ENCODE peak calls at places on chromosomes 1 and 21, in seven cellular contexts. O is IMR-90, F is neuronal stem cell, U is H1, X is H9, H is mesendoderm, G is mesenchymal stem cell. K is an unnamed sample.

GRCh38 chr1:205504311-205505075 is at the start of gene CDK18:
- DNase-seq in H (peak), U (peak), O (no peak), G (peak), F (peak), X (peak), K (peak)

GRCh38 chr1:21289700-21290545 is at the start of gene ECE1:
- DNase-seq in X (peak), O (no peak), G (peak), U (peak), F (no peak), H (peak), K (peak)

GRCh38 chr21:45735259-45736000 is 91.9 kb downstream of the PCBP3 start:
- DNase-seq in X (no peak), O (no peak), F (no peak), U (no peak), H (no peak), G (no peak), K (no peak)

GRCh38 chr1:64766385-64766784 is 21.5 kb downstream of the RAVER2 start:
- DNase-seq in O (peak), F (no peak), U (no peak), H (no peak), G (peak), X (no peak), K (peak)

GRCh38 chr1:15272009-15272781 is 25.2 kb downstream of the FHAD1 start:
- DNase-seq in O (peak), G (peak), H (peak), F (peak), U (peak), X (peak), K (peak)

GRCh38 chr1:109261006-109261405 is 11.7 kb downstream of the CELSR2 start:
- DNase-seq in X (no peak), H (no peak), O (no peak), U (no peak), G (no peak), F (no peak), K (no peak)

GRCh38 chr1:42720868-42721267 is 19.2 kb downstream of the CLDN19 start:
- DNase-seq in O (no peak), H (no peak), X (no peak), G (no peak), U (no peak), F (no peak), K (no peak)

GRCh38 chr1:116138277-116138792 is 27.1 kb downstream of the MAB21L3 start:
- DNase-seq in F (no peak), X (no peak), U (no peak), H (no peak), G (no peak), O (no peak), K (no peak)

GRCh38 chr21:22575165-22575584 is 1577.0 kb downstream of the NCAM2 start:
- DNase-seq in X (peak), U (peak), H (peak), G (no peak), O (no peak), F (peak), K (peak)

GRCh38 chr1:109979489-109980091 is 5.0 kb upstream of the AHCYL1 start:
- DNase-seq in X (no peak), G (peak), O (peak), F (no peak), H (no peak), U (no peak), K (no peak)

GRCh38 chr1:201877877-201878339 is 10.8 kb upstream of the SHISA4 start:
- DNase-seq in F (peak), G (peak), H (peak), O (peak), U (peak), X (no peak), K (peak)

GRCh38 chr1:118254001-118254400 is 69.0 kb upstream of the SPAG17 start:
- DNase-seq in U (no peak), O (no peak), H (no peak), X (no peak), G (no peak), F (no peak), K (peak)

GRCh38 chr1:204408074-204408507 is 3.5 kb downstream of the PPP1R15B start:
- DNase-seq in O (peak), X (no peak), H (no peak), F (no peak), G (peak), U (peak), K (no peak)

GRCh38 chr1:37032660-37033354 is 1.5 kb downstream of the GRIK3 start:
- DNase-seq in U (peak), F (no peak), X (peak), G (no peak), H (peak), O (no peak), K (no peak)

GRCh38 chr1:236497908-236498307 is 25.9 kb upstream of the LGALS8 start:
- DNase-seq in U (no peak), X (no peak), G (no peak), H (no peak), F (no peak), O (no peak), K (no peak)

GRCh38 chr1:230382060-230382491 is 44.1 kb downstream of the PGBD5 start:
- DNase-seq in X (peak), O (no peak), U (peak), G (no peak), F (no peak), H (peak), K (peak)

GRCh38 chr1:40866408-40866788 is 4.2 kb upstream of the CITED4 start:
- DNase-seq in F (no peak), X (no peak), U (no peak), O (peak), H (peak), G (peak), K (peak)

GRCh38 chr1:59971464-59971911 is 44.9 kb upstream of the CYP2J2 start:
- DNase-seq in F (peak), X (peak), U (peak), G (peak), H (peak), O (peak), K (peak)

GRCh38 chr1:22971161-22972062 is 1.3 kb downstream of the LACTBL1 start:
- DNase-seq in F (no peak), X (no peak), H (peak), U (no peak), G (no peak), O (peak), K (peak)

GRCh38 chr1:241362350-241362749 is 5.3 kb upstream of the RGS7 start:
- DNase-seq in O (no peak), F (no peak), X (no peak), H (peak), U (no peak), G (no peak), K (no peak)

GRCh38 chr1:148290881-148291280 is 138.8 kb upstream of the NBPF11 start:
- DNase-seq in H (no peak), F (no peak), O (no peak), X (no peak), G (no peak), U (no peak), K (no peak)

GRCh38 chr21:45981154-45981606 is 390 bp upstream of the COL6A1 start:
- DNase-seq in G (peak), X (peak), F (peak), H (peak), O (peak), U (peak), K (peak)

GRCh38 chr1:150642296-150642695 is 12.9 kb upstream of the ENSA start:
- DNase-seq in G (no peak), H (peak), O (no peak), F (no peak), X (no peak), U (no peak), K (no peak)

GRCh38 chr1:57319165-57319564 is 104.7 kb downstream of the DAB1 start:
- DNase-seq in H (peak), G (peak), U (no peak), F (no peak), X (no peak), O (peak), K (no peak)

GRCh38 chr1:214031267-214031650 is 43.5 kb downstream of the PROX1 start:
- DNase-seq in H (peak), X (peak), F (peak), G (no peak), O (no peak), U (no peak), K (no peak)

GRCh38 chr1:167056529-167057296 is 33.5 kb downstream of the GPA33 start:
- DNase-seq in O (no peak), X (peak), H (peak), G (peak), F (no peak), U (no peak), K (no peak)

GRCh38 chr1:51650198-51650597 is 33.3 kb downstream of the OSBPL9 start:
- DNase-seq in H (no peak), U (no peak), G (no peak), X (no peak), F (no peak), O (peak), K (no peak)

GRCh38 chr1:237671935-237672334 is 218.8 kb downstream of the ZP4 start:
- DNase-seq in X (no peak), U (no peak), H (no peak), G (no peak), O (no peak), F (no peak), K (no peak)

GRCh38 chr1:234833118-234833517 is 223.1 kb upstream of the IRF2BP2 start:
- DNase-seq in G (no peak), F (no peak), H (no peak), X (no peak), O (no peak), U (no peak), K (no peak)

GRCh38 chr1:48688102-48688760 is 88.5 kb downstream of the BEND5 start:
- DNase-seq in O (no peak), G (peak), U (no peak), F (no peak), H (peak), X (no peak), K (peak)

GRCh38 chr1:245039196-245039595 is 115.6 kb upstream of the KIF26B start:
- DNase-seq in U (no peak), X (no peak), O (no peak), F (no peak), G (no peak), H (no peak), K (no peak)

GRCh38 chr1:151156515-151156819 is at the start of gene TNFAIP8L2:
- DNase-seq in U (no peak), H (peak), F (no peak), G (no peak), O (no peak), X (peak), K (peak)

GRCh38 chr21:34100789-34101188 is 27.4 kb downstream of the MRPS6 start:
- DNase-seq in U (no peak), H (no peak), G (peak), O (peak), X (no peak), F (no peak), K (no peak)

GRCh38 chr1:79042117-79042516 is 35.6 kb upstream of the ADGRL4 start:
- DNase-seq in X (no peak), F (no peak), U (no peak), H (peak), O (peak), G (peak), K (no peak)

GRCh38 chr1:17438176-17438976 is 1.1 kb downstream of the RCC2 start:
- DNase-seq in F (peak), X (peak), O (peak), U (peak), G (peak), H (peak), K (no peak)

GRCh38 chr1:46153228-46153627 is 20.8 kb upstream of the PIK3R3 start:
- DNase-seq in G (no peak), F (no peak), O (peak), U (no peak), H (no peak), X (no peak), K (no peak)
- H2BK5ac ChIP-seq in G (no peak), F (no peak), O (no peak), U (no peak), H (no peak), X (no peak), K (no peak)

GRCh38 chr1:25467193-25467592 is 36.5 kb downstream of the MACO1 start:
- DNase-seq in H (no peak), U (no peak), O (no peak), X (no peak), G (no peak), F (no peak), K (no peak)

GRCh38 chr1:25467616-25468015 is 36.9 kb downstream of the MACO1 start:
- DNase-seq in U (no peak), O (no peak), H (no peak), F (no peak), X (no peak), G (no peak), K (no peak)

GRCh38 chr1:25472494-25472893 is 41.8 kb downstream of the MACO1 start:
- DNase-seq in X (no peak), U (no peak), F (no peak), H (no peak), O (no peak), G (no peak), K (no peak)

GRCh38 chr1:25469177-25469576 is 38.5 kb downstream of the MACO1 start:
- DNase-seq in X (no peak), U (no peak), H (no peak), G (peak), O (peak), F (no peak), K (peak)

DNA sequence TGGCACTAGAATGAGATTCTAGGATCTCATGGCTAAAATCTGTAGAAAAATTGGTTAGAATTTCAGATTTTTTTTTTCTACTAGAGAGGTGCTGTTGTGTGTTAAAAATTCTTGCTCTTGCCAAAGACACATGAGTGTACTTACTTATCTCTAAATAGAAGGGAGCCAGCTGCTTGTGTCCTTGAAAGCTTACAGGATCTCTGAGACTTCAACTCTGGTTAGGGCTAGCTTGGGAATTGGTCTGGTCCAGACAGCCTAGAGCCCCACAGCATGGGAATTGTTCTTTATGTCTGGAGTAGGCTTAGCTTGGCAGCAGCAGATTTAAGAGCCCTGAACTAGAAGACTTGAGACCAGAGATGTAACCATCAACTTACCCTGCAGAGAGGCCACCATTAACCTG is 37.3 kb downstream of the MACO1 start:
- DNase-seq in F (no peak), G (peak), O (peak), U (no peak), X (no peak), H (no peak), K (no peak)
- H3K18ac ChIP-seq in F (no peak), G (no peak), O (no peak), U (no peak), X (no peak), H (no peak), K (no peak)

GRCh38 chr1:1385931-1386330 is 10.9 kb upstream of the AURKAIP1 start:
- DNase-seq in F (no peak), H (no peak), X (no peak), G (no peak), O (no peak), U (no peak), K (no peak)

GRCh38 chr1:1376551-1377226 is 1.7 kb upstream of the AURKAIP1 start:
- DNase-seq in O (no peak), U (no peak), F (no peak), H (no peak), G (no peak), X (no peak), K (no peak)

GRCh38 chr1:1377540-1378205 is 2.7 kb upstream of the AURKAIP1 start:
- DNase-seq in H (no peak), U (no peak), G (no peak), F (no peak), X (no peak), O (no peak), K (no peak)

GRCh38 chr1:1381294-1381693 is 6.3 kb upstream of the AURKAIP1 start:
- DNase-seq in X (no peak), U (no peak), G (no peak), F (no peak), O (no peak), H (no peak), K (no peak)

DNA sequence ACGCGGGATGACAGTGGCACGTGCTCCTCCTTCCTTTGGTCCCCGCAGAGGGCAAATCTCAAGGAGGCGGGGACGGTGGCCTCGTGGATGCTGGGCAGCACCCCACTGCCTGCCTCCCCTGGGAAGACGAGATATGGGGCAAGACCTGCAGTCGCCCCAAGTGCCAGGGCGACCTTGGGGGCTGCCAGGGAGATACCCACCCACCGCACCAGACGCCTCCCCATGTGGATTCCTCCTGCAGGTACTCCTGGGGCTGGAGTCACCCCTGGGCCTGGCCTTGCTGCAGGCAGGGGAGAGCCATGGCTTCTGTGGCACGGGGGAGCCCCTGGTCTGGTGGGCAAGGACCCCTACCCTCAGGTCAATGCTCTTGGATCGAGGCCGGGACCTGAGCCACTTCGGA is 5.9 kb upstream of the AURKAIP1 start:
- DNase-seq in H (no peak), O (no peak), F (no peak), U (no peak), X (no peak), G (no peak), K (no peak)
- H2BK120ac ChIP-seq in H (no peak), O (no peak), F (no peak), U (no peak), X (no peak), G (no peak), K (no peak)

DNA sequence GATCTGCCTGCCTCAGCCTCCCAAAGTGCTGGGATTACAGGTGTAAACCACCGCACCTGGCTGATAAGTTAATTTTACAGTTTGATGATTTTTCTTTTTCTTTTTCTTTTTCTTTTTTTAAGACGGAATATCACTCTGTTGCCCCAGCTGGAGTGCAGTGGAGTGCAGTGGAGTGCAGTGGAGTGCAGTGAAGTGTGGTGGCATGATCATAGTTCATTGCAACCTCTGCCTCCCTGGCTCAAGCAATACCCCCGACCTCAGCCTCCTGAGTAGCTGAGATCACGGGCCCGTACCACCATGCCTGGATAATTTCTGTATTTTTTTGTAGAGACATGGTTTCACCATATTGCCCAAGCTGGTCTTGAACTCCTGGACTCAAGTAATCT is 84.4 kb upstream of the CXADR start:
- DNase-seq in G (no peak), F (no peak), O (no peak), X (no peak), H (no peak), U (no peak), K (no peak)
- H2BK5ac ChIP-seq in G (no peak), F (no peak), O (no peak), X (no peak), H (no peak), U (no peak), K (no peak)

DNA sequence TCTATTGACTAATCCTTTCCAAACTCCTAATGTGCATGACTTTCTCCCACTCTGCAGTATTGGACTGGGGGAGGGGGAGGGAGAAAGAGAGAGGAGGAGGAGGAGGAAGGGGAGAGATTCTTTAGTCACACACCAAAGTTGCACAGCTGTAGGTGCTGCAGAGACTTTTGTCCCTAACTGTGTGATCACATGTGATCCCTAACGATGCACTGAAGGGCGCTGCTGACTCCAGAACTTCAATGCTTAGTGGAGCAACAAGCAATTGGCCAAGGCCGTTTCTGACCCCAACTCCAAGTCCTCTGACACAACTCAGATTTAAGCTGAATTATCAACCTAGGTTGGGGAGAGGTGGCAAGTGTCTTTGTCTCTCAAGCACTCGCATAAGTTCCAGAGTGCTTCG is 191.7 kb downstream of the HUNK start:
- DNase-seq in H (no peak), F (no peak), U (no peak), O (no peak), G (no peak), X (no peak), K (no peak)
- H3K18ac ChIP-seq in H (no peak), F (no peak), U (no peak), O (no peak), G (no peak), X (no peak), K (no peak)

DNA sequence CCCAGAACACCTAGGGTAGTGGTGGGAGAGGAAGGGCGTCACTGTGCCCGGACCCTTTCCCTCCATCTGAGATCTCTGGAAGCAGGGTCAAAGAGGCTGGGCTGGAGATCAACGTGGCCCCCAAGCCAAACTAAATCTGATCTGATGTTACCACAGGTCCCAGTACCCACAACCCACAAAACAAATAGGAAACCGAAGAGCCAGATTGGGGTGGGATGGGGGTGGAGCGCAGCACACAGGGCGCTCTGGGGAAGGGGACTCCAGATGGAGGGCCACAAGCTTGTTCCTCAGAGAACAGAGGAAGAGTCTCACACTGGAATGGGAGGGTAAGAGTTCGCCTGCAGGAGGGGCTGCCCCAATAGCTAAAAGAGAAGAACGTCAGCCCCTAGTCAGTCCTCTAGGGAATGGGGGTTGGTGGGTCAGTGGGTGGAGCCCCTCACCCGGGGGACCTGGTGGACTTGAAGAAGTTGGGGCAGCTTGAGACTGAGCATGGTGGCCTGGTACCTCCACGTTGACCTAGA is 1.6 kb downstream of the PAQR6 start:
- DNase-seq in U (no peak), H (no peak), G (no peak), O (no peak), F (no peak), X (no peak), K (no peak)
- H2BK120ac ChIP-seq in U (no peak), H (no peak), G (no peak), O (no peak), F (no peak), X (no peak), K (no peak)